ENCODE peak calls at places on chromosome 14, in five cellular contexts. One of them, this sample, is unnamed.

GRCh38 chr14:41037388-41037787 is 569.3 kb upstream of the LRFN5 start:
- DNase-seq in transverse colon: no peak
- DNase-seq in adrenal gland: no peak
- DNase-seq in ovary: no peak
- DNase-seq in IMR-90: no peak
- DNase-seq in this sample: no peak

GRCh38 chr14:103522649-103523582 is at the start of gene CKB:
- DNase-seq in transverse colon: peak; percentile 83
- DNase-seq in adrenal gland: peak; percentile 85
- DNase-seq in ovary: peak; percentile 82
- DNase-seq in IMR-90: peak; percentile 45
- DNase-seq in this sample: peak; percentile 77

GRCh38 chr14:51039285-51039684 is 55.6 kb downstream of the TRIM9 start:
- DNase-seq in transverse colon: no peak
- DNase-seq in adrenal gland: no peak
- DNase-seq in ovary: no peak
- DNase-seq in IMR-90: no peak
- DNase-seq in this sample: no peak

GRCh38 chr14:105102361-105102760 is 37.1 kb upstream of the GPR132 start:
- DNase-seq in transverse colon: no peak
- DNase-seq in adrenal gland: no peak
- DNase-seq in ovary: no peak
- DNase-seq in IMR-90: no peak
- DNase-seq in this sample: no peak

GRCh38 chr14:100906420-100906819 is 2.9 kb upstream of the RTL1 start:
- DNase-seq in transverse colon: no peak
- DNase-seq in adrenal gland: peak; percentile 61
- DNase-seq in ovary: no peak
- DNase-seq in IMR-90: no peak
- DNase-seq in this sample: no peak

GRCh38 chr14:36028218-36028617 is 148.3 kb downstream of the PTCSC3 start:
- DNase-seq in transverse colon: no peak
- DNase-seq in adrenal gland: no peak
- DNase-seq in ovary: no peak
- DNase-seq in IMR-90: no peak
- DNase-seq in this sample: no peak

GRCh38 chr14:70415788-70416187 is 1.1 kb downstream of the SYNJ2BP start:
- DNase-seq in transverse colon: no peak
- DNase-seq in adrenal gland: no peak
- DNase-seq in ovary: no peak
- DNase-seq in IMR-90: no peak
- DNase-seq in this sample: no peak

GRCh38 chr14:102848830-102849521 is 71.7 kb downstream of the TRAF3 start:
- DNase-seq in transverse colon: peak; percentile 65
- DNase-seq in adrenal gland: peak; percentile 83
- DNase-seq in ovary: no peak
- DNase-seq in IMR-90: no peak
- DNase-seq in this sample: peak; percentile 71

GRCh38 chr14:22314183-22314820 is 274.7 kb downstream of the DAD1 start:
- DNase-seq in transverse colon: no peak
- DNase-seq in adrenal gland: no peak
- DNase-seq in ovary: no peak
- DNase-seq in IMR-90: peak; percentile 62
- DNase-seq in this sample: no peak

GRCh38 chr14:32352631-32353030 is 23.5 kb downstream of the AKAP6 start:
- DNase-seq in transverse colon: no peak
- DNase-seq in adrenal gland: no peak
- DNase-seq in ovary: no peak
- DNase-seq in IMR-90: no peak
- DNase-seq in this sample: no peak

GRCh38 chr14:89371600-89371999 is 45.4 kb downstream of the FOXN3 start:
- DNase-seq in transverse colon: no peak
- DNase-seq in adrenal gland: peak; percentile 28
- DNase-seq in ovary: no peak
- DNase-seq in IMR-90: no peak
- DNase-seq in this sample: no peak

GRCh38 chr14:85280074-85280473 is 249.9 kb upstream of the FLRT2 start:
- DNase-seq in transverse colon: no peak
- DNase-seq in adrenal gland: no peak
- DNase-seq in ovary: no peak
- DNase-seq in IMR-90: peak; percentile 3
- DNase-seq in this sample: no peak

GRCh38 chr14:100445436-100446088 is 122.4 kb downstream of the SLC25A47 start:
- DNase-seq in transverse colon: no peak
- DNase-seq in adrenal gland: no peak
- DNase-seq in ovary: no peak
- DNase-seq in IMR-90: no peak
- DNase-seq in this sample: no peak

GRCh38 chr14:32611752-32612151 is 282.7 kb downstream of the AKAP6 start:
- DNase-seq in transverse colon: no peak
- DNase-seq in adrenal gland: no peak
- DNase-seq in ovary: no peak
- DNase-seq in IMR-90: peak; percentile 80
- DNase-seq in this sample: no peak

GRCh38 chr14:35332517-35333346 is 40.5 kb downstream of the PSMA6 start:
- DNase-seq in transverse colon: peak; percentile 73
- DNase-seq in adrenal gland: no peak
- DNase-seq in ovary: no peak
- DNase-seq in IMR-90: no peak
- DNase-seq in this sample: peak; percentile 69

GRCh38 chr14:77598366-77599050 is 17.9 kb downstream of the SPTLC2 start:
- DNase-seq in transverse colon: peak; percentile 37
- DNase-seq in adrenal gland: no peak
- DNase-seq in ovary: no peak
- DNase-seq in IMR-90: no peak
- DNase-seq in this sample: peak; percentile 34

GRCh38 chr14:52025310-52025709 is 36.0 kb downstream of the RTRAF start:
- DNase-seq in transverse colon: no peak
- DNase-seq in adrenal gland: no peak
- DNase-seq in ovary: no peak
- DNase-seq in IMR-90: peak; percentile 98
- DNase-seq in this sample: no peak

GRCh38 chr14:91202234-91202974 is 42.1 kb downstream of the GPR68 start:
- DNase-seq in transverse colon: no peak
- DNase-seq in adrenal gland: peak; percentile 66
- DNase-seq in ovary: no peak
- DNase-seq in IMR-90: no peak
- DNase-seq in this sample: peak; percentile 12

GRCh38 chr14:101458536-101459391 is 102.5 kb upstream of the DIO3 start:
- DNase-seq in transverse colon: no peak
- DNase-seq in adrenal gland: no peak
- DNase-seq in ovary: no peak
- DNase-seq in IMR-90: no peak
- DNase-seq in this sample: no peak

GRCh38 chr14:104685216-104685997 is 4.0 kb upstream of the INF2 start:
- DNase-seq in transverse colon: no peak
- DNase-seq in adrenal gland: no peak
- DNase-seq in ovary: no peak
- DNase-seq in IMR-90: no peak
- DNase-seq in this sample: no peak

GRCh38 chr14:35341454-35342159 is 49.4 kb downstream of the PSMA6 start:
- DNase-seq in transverse colon: peak; percentile 97
- DNase-seq in adrenal gland: peak; percentile 99
- DNase-seq in ovary: peak; percentile 91
- DNase-seq in IMR-90: peak; percentile 72
- DNase-seq in this sample: peak; percentile 100

GRCh38 chr14:97888331-97888730 is 1091.1 kb downstream of the VRK1 start:
- DNase-seq in transverse colon: no peak
- DNase-seq in adrenal gland: no peak
- DNase-seq in ovary: no peak
- DNase-seq in IMR-90: no peak
- DNase-seq in this sample: no peak

GRCh38 chr14:75334191-75335051 is 55.8 kb downstream of the FOS start:
- DNase-seq in transverse colon: peak; percentile 53
- DNase-seq in adrenal gland: peak; percentile 75
- DNase-seq in ovary: no peak
- DNase-seq in IMR-90: peak; percentile 3
- DNase-seq in this sample: peak; percentile 9

GRCh38 chr14:63174760-63175191 is 29.5 kb upstream of the RHOJ start:
- DNase-seq in transverse colon: no peak
- DNase-seq in adrenal gland: no peak
- DNase-seq in ovary: peak; percentile 47
- DNase-seq in IMR-90: peak; percentile 76
- DNase-seq in this sample: no peak

GRCh38 chr14:24271134-24271833 is at the start of gene RABGGTA:
- DNase-seq in transverse colon: peak; percentile 93
- DNase-seq in adrenal gland: peak; percentile 91
- DNase-seq in ovary: peak; percentile 83
- DNase-seq in IMR-90: peak; percentile 83
- DNase-seq in this sample: peak; percentile 90

GRCh38 chr14:75119056-75119455 is 7.8 kb downstream of the NEK9 start:
- DNase-seq in transverse colon: no peak
- DNase-seq in adrenal gland: no peak
- DNase-seq in ovary: no peak
- DNase-seq in IMR-90: peak; percentile 38
- DNase-seq in this sample: no peak

GRCh38 chr14:75824328-75824727 is 157.5 kb downstream of the TGFB3 start:
- DNase-seq in transverse colon: no peak
- DNase-seq in adrenal gland: no peak
- DNase-seq in ovary: no peak
- DNase-seq in IMR-90: no peak
- DNase-seq in this sample: peak; percentile 2

GRCh38 chr14:55212611-55213010 is 21.2 kb upstream of the DLGAP5 start:
- DNase-seq in transverse colon: no peak
- DNase-seq in adrenal gland: no peak
- DNase-seq in ovary: no peak
- DNase-seq in IMR-90: no peak
- DNase-seq in this sample: no peak

GRCh38 chr14:42334931-42335330 is 728.3 kb downstream of the LRFN5 start:
- DNase-seq in transverse colon: no peak
- DNase-seq in adrenal gland: no peak
- DNase-seq in ovary: no peak
- DNase-seq in IMR-90: no peak
- DNase-seq in this sample: no peak

GRCh38 chr14:105250008-105250366 is 1.7 kb downstream of the BTBD6 start:
- DNase-seq in transverse colon: no peak
- DNase-seq in adrenal gland: no peak
- DNase-seq in ovary: no peak
- DNase-seq in IMR-90: no peak
- DNase-seq in this sample: no peak

DNA sequence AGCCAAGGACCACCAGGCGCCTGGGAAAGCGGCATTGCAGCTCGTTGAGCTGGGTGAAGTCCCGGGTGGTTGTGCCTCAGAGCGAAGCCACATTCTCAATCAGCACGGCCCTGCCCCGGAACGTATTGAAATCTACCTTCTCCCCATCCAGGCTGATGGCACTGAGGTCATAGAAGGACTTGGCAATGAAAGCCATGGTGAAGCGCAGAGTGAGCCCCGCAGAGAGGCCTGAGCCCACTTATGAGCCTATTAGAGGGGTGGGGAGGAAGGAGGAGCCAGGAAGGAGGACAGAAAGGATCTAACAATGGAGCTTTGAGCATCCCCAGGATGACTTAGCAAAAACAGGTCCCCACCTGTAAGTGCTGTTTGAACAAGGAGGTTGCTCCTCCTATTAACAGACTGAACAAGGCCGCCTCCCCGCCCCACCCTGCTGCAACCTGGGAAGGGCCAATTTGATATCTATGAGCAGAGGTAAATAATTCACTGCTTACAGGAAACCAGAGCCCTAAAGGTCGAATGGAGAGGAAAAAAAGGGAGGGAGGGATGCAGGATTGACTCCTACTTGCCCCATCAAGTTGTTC is at the start of gene GPX2:
- DNase-seq in transverse colon: peak; percentile 90
- DNase-seq in adrenal gland: peak; percentile 50
- DNase-seq in ovary: no peak
- DNase-seq in IMR-90: no peak
- DNase-seq in this sample: no peak
- TF ChIP-seq POLR2A in transverse colon: peak; percentile 77
- TF ChIP-seq POLR2A in adrenal gland: no peak
- TF ChIP-seq POLR2A in ovary: no peak
- TF ChIP-seq POLR2A in IMR-90: no peak
- TF ChIP-seq POLR2A in this sample: no peak

GRCh38 chr14:93965968-93966474 is 10.3 kb downstream of the ASB2 start:
- DNase-seq in transverse colon: no peak
- DNase-seq in adrenal gland: no peak
- DNase-seq in ovary: no peak
- DNase-seq in IMR-90: no peak
- DNase-seq in this sample: no peak
- H3K4me1 ChIP-seq in transverse colon: peaks cover 20% of the 10 kb centered on the region
- H3K4me1 ChIP-seq in adrenal gland: peaks cover 3% of the 10 kb centered on the region
- H3K4me1 ChIP-seq in ovary: no peaks in the 10 kb centered on the region
- H3K4me1 ChIP-seq in IMR-90: peaks cover 19% of the 10 kb centered on the region
- H3K4me1 ChIP-seq in this sample: no peaks in the 10 kb centered on the region

DNA sequence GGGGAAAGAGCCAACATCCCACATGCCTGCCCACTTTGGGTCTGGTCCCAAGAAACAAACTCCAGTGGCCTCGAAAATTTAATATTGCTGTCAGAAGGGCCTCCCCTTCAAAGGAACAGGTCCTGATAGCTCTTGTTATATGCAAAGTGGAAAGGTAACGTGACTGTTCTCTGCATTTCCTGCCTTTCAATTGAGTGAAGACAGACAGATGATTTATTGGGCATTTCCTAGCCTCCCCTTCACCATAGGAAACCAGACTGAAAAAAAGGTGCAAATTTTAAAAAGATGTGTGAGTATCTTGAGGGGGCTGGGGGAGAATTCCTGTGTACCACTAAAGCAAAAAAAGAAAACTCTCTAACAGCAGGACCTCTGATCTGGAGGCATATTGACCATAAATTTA is 235.2 kb downstream of the ZFP36L1 start:
- DNase-seq in transverse colon: no peak
- DNase-seq in adrenal gland: peak; percentile 25
- DNase-seq in ovary: no peak
- DNase-seq in IMR-90: no peak
- DNase-seq in this sample: no peak
- TF ChIP-seq POLR2A in transverse colon: no peak
- TF ChIP-seq POLR2A in adrenal gland: no peak
- TF ChIP-seq POLR2A in ovary: no peak
- TF ChIP-seq POLR2A in IMR-90: no peak
- TF ChIP-seq POLR2A in this sample: no peak

DNA sequence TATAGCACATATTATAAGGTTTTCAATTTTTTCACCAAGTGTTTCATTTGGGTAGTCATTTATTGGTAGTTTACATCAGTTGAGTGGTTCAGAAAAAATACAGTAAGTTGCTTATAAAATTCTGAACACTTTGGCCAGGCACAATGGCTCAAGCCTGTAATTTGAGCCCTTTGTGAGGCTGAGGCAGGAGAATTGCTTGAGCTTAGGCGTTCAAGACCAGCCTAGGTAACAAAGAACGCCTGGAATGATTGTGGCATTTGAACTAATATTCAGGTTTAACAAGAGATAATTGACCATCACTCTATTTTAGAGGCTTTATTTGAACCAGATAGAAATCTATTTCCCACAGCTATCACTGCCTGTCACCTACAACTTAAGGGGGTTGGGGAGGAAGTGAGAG is 22.7 kb downstream of the HIF1A start:
- DNase-seq in transverse colon: no peak
- DNase-seq in adrenal gland: no peak
- DNase-seq in ovary: no peak
- DNase-seq in IMR-90: no peak
- DNase-seq in this sample: no peak
- H3K4me1 ChIP-seq in transverse colon: peaks cover 3% of the 10 kb centered on the region
- H3K4me1 ChIP-seq in adrenal gland: peaks cover 77% of the 10 kb centered on the region
- H3K4me1 ChIP-seq in ovary: peaks cover 12% of the 10 kb centered on the region
- H3K4me1 ChIP-seq in IMR-90: peaks cover 21% of the 10 kb centered on the region
- H3K4me1 ChIP-seq in this sample: peaks cover 51% of the 10 kb centered on the region

GRCh38 chr14:73458219-73458976 is at the start of gene NUMB:
- DNase-seq in transverse colon: peak; percentile 98
- DNase-seq in adrenal gland: peak; percentile 100
- DNase-seq in ovary: peak; percentile 99
- DNase-seq in IMR-90: peak; percentile 100
- DNase-seq in this sample: peak; percentile 99
- TF ChIP-seq POLR2A in transverse colon: peak; percentile 94
- TF ChIP-seq POLR2A in adrenal gland: peak; percentile 61
- TF ChIP-seq POLR2A in ovary: peak; percentile 64
- TF ChIP-seq POLR2A in IMR-90: peak; percentile 77
- TF ChIP-seq POLR2A in this sample: peak; percentile 95

GRCh38 chr14:81594012-81594411 is 60.4 kb upstream of the SEL1L start:
- DNase-seq in transverse colon: no peak
- DNase-seq in adrenal gland: no peak
- DNase-seq in ovary: no peak
- DNase-seq in IMR-90: no peak
- DNase-seq in this sample: no peak
- H3K4me1 ChIP-seq in transverse colon: no peaks in the 10 kb centered on the region
- H3K4me1 ChIP-seq in adrenal gland: no peaks in the 10 kb centered on the region
- H3K4me1 ChIP-seq in ovary: no peaks in the 10 kb centered on the region
- H3K4me1 ChIP-seq in IMR-90: no peaks in the 10 kb centered on the region
- H3K4me1 ChIP-seq in this sample: no peaks in the 10 kb centered on the region